ENCODE peak calls at places on chromosome 4, in eight cellular contexts. C is GM06990; J is astrocyte of the hippocampus; L is activated CD8-positive, alpha-beta memory T cell treated with anti-CD3 and anti-CD28 coated beads for 4 hours; O is posterior vena cava; B is naive thymus-derived CD4-positive, alpha-beta T cell; R is lung; A is GM12891. K is an unnamed sample.

GRCh38 chr4:133081246-133081645 is 67.8 kb upstream of the PCDH10 start:
- DNase-seq in L (no peak), C (no peak), O (no peak), B (no peak), A (no peak), J (no peak), R (no peak), K (peak)

GRCh38 chr4:60562353-60562752 is 637.8 kb upstream of the ADGRL3 start:
- DNase-seq in R (no peak), J (no peak), B (no peak), O (no peak), L (no peak), C (no peak), A (no peak), K (peak)

GRCh38 chr4:115790812-115791211 is 677.4 kb upstream of the NDST4 start:
- DNase-seq in R (no peak), J (no peak), O (no peak), B (no peak), A (no peak), L (no peak), C (no peak), K (no peak)

GRCh38 chr4:75213480-75213879 is 280.6 kb downstream of the PARM1 start:
- DNase-seq in C (no peak), J (no peak), R (no peak), O (no peak), A (no peak), B (no peak), L (no peak), K (no peak)

GRCh38 chr4:56704074-56704473 is 23.0 kb upstream of the HOPX start:
- DNase-seq in B (no peak), R (no peak), L (no peak), J (no peak), O (no peak), A (no peak), C (no peak), K (no peak)

GRCh38 chr4:136763844-136764446 is 768.3 kb downstream of the PCDH18 start:
- DNase-seq in R (no peak), C (no peak), O (no peak), A (no peak), L (no peak), B (no peak), J (no peak), K (no peak)

GRCh38 chr4:88010921-88011320 is 3.5 kb downstream of the PKD2 start:
- DNase-seq in R (no peak), B (no peak), O (no peak), J (peak), L (no peak), C (no peak), A (no peak), K (no peak)

GRCh38 chr4:41913509-41913908 is 21.7 kb upstream of the TMEM33 start:
- DNase-seq in A (no peak), B (no peak), O (no peak), R (no peak), C (no peak), J (no peak), L (no peak), K (no peak)

GRCh38 chr4:71188197-71188625 is 150.6 kb upstream of the SLC4A4 start:
- DNase-seq in O (no peak), J (peak), R (no peak), C (no peak), B (no peak), A (no peak), L (no peak), K (no peak)

GRCh38 chr4:89214308-89214707 is 93.3 kb downstream of the GPRIN3 start:
- DNase-seq in B (no peak), A (no peak), C (no peak), O (no peak), L (no peak), J (no peak), R (no peak), K (no peak)

GRCh38 chr4:1868293-1868692 is 2.9 kb upstream of the NSD2 start:
- DNase-seq in O (no peak), J (no peak), L (no peak), A (no peak), R (no peak), C (no peak), B (no peak), K (no peak)

GRCh38 chr4:52718123-52718522 is 33.1 kb downstream of the ERVMER34-1 start:
- DNase-seq in R (no peak), J (peak), O (no peak), C (no peak), B (no peak), L (no peak), A (no peak), K (no peak)

GRCh38 chr4:27828843-27829242 is 968.2 kb downstream of the STIM2 start:
- DNase-seq in J (no peak), L (no peak), R (no peak), C (no peak), B (no peak), O (no peak), A (no peak), K (no peak)

GRCh38 chr4:168707205-168707604 is 210.4 kb downstream of the PALLD start:
- DNase-seq in C (no peak), B (no peak), O (no peak), L (no peak), J (peak), A (no peak), R (no peak), K (no peak)